ENCODE peak calls at places on chromosomes 7 and 10, in four cellular contexts. P is fibroblast of mammary gland, W is PC-9, M is breast epithelium. X is an unnamed sample.

GRCh38 chr7:90119178-90119971 is 34.9 kb upstream of the STEAP1 start:
- DNase-seq in P (peak), W (no peak), M (peak), X (peak)

GRCh38 chr7:157606140-157606539 is 269.3 kb downstream of the DNAJB6 start:
- DNase-seq in P (no peak), W (no peak), M (no peak), X (no peak)

GRCh38 chr7:29565982-29566746 is 2.5 kb downstream of the PRR15 start:
- DNase-seq in P (no peak), W (no peak), M (no peak), X (peak)

GRCh38 chr10:132417957-132418441 is 21.0 kb downstream of the PWWP2B start:
- DNase-seq in P (no peak), W (no peak), M (no peak), X (peak)

GRCh38 chr10:27822286-27822685 is 76.7 kb upstream of the MKX start:
- DNase-seq in P (peak), W (no peak), M (no peak), X (peak)

GRCh38 chr10:5442056-5442989 is 30.0 kb downstream of the NET1 start:
- DNase-seq in P (peak), W (peak), M (no peak), X (peak)

GRCh38 chr10:12251581-12251980 is 55.6 kb downstream of the CDC123 start:
- DNase-seq in P (no peak), W (no peak), M (no peak), X (no peak)

GRCh38 chr10:11551915-11552602 is 59.4 kb downstream of the USP6NL start:
- DNase-seq in P (peak), W (peak), M (no peak), X (peak)

GRCh38 chr10:130782467-130782866 is 529.1 kb downstream of the TCERG1L start:
- DNase-seq in P (no peak), W (no peak), M (no peak), X (no peak)

GRCh38 chr10:112525215-112525614 is 78.2 kb downstream of the VTI1A start:
- DNase-seq in P (peak), W (peak), M (no peak), X (no peak)

GRCh38 chr10:122658356-122659049 is 41.1 kb downstream of the C10orf120 start:
- DNase-seq in P (no peak), W (no peak), M (no peak), X (no peak)

GRCh38 chr7:108222236-108222892 is 92.2 kb upstream of the LAMB4 start:
- DNase-seq in P (no peak), W (no peak), M (no peak), X (peak)

GRCh38 chr7:88344956-88345832 is 38.5 kb upstream of the STEAP4 start:
- DNase-seq in P (peak), W (no peak), M (no peak), X (peak)
- TF ChIP-seq CTCF in P (peak), W (no peak), M (no peak), X (peak)

GRCh38 chr7:106127984-106128780 is 16.1 kb upstream of the SYPL1 start:
- DNase-seq in P (peak), W (no peak), M (no peak), X (no peak)

GRCh38 chr7:106124176-106124575 is 12.1 kb upstream of the SYPL1 start:
- DNase-seq in P (no peak), W (no peak), M (no peak), X (peak)

GRCh38 chr7:106125417-106125816 is 13.3 kb upstream of the SYPL1 start:
- DNase-seq in P (peak), W (no peak), M (no peak), X (peak)

GRCh38 chr7:106128846-106129245 is 16.7 kb upstream of the SYPL1 start:
- DNase-seq in P (no peak), W (no peak), M (no peak), X (no peak)

GRCh38 chr7:106126170-106126938 is 14.2 kb upstream of the SYPL1 start:
- DNase-seq in P (peak), W (peak), M (no peak), X (peak)
- H3K4me3 ChIP-seq in P (no peak), W (peak), M (no peak), X (no peak)

DNA sequence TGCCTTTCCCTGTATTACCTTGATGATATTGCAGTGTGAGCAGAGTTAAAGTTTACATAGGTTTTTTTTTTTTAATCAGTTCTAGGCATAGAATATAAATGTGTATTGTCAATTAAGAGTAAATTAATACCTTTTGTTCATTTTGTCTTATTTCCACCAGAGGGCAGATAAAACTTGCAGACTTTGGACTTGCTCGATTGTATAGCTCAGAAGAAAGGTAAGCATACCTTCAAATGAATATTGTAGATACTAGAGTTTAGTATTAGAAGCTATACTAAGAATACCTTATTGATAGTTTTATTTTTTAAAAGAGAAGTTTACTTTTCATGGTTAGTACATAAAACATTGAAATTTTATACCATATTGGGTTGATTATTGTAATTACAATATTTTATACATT is 86.8 kb downstream of the MPLKIP start:
- DNase-seq in P (no peak), W (no peak), M (no peak), X (no peak)
- TF ChIP-seq CTCF in P (peak), W (peak), M (no peak), X (peak)

DNA sequence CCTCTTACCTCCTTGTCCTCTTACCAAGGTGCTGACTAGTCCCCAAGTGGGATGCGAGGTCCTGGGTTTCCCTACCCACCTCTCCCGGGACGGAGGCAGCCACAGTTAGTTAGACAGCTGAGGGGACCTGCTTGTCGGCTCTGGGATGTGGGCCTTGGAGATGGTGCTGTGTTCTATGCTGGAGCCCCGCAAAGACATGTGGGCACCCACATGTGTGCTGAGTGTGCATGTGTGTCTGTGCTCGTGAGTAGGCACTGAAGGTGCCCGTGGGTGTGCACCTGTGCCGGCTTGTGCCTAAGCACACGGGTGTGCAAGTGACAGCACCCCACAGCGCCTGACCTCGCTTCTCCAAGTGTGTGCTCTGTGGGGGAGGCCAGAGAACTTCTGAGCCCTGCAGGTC is 62.2 kb downstream of the NEURL1 start:
- DNase-seq in P (no peak), W (no peak), M (no peak), X (no peak)
- H3K4me3 ChIP-seq in P (no peak), W (peak), M (peak), X (peak)

GRCh38 chr10:98858525-98858924 is 377.1 kb downstream of the HPSE2 start:
- DNase-seq in P (peak), W (no peak), M (no peak), X (no peak)

GRCh38 chr10:98852686-98853085 is 383.0 kb downstream of the HPSE2 start:
- DNase-seq in P (peak), W (no peak), M (no peak), X (no peak)

DNA sequence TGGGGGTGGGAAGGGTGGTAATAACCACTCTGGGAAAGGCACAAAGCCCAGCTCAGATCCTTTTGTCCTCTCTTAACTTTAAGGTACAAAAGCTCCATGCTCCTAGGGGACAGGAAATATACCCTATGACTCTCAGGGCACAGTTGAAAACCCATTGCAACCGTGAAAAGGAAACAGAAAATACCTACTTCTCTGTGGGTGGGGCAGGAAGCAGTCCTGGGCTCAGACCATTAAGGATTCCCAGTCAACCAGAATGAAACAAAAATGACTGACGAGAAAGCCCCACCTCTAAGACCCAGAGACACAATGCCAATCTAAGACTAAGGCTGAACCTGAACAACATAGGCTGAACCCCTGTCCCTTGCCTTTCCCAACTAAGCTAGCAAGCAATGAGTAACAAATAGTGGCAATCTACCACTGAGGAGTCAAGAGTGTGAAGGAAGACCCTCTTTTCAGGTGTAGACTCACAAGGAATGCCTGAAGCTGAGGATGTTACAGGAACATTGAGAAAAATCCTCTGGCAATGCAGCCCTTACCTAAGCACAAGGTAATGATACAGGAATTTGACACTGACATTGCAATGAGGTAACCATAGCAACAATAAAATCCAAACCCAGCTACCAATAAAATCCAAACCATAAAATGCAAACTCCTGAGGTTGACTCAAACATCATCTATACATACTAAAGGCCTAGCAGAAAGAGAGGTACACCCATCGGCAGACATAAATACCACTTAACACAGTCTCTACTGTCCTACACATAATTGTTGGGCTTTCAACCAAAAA is 380.1 kb downstream of the HPSE2 start:
- DNase-seq in P (no peak), W (no peak), M (no peak), X (no peak)
- TF ChIP-seq CTCF in P (no peak), W (no peak), M (no peak), X (no peak)